ENCODE peak calls at places on chromosome 16, in seven cellular contexts. N, C, E, H, K, P and V are unnamed samples.
A peak's percentile ranks its signal among the peaks of the same experiment; 100 is the strongest.

GRCh38 chr16:66621973-66622372 is 17.5 kb downstream of the CMTM3 start:
- DNase-seq in K (no peak), N (no peak), H (peak; percentile 93), C (no peak), P (no peak), E (no peak), V (no peak)

GRCh38 chr16:9138731-9139501 is 47.5 kb downstream of the HAPSTR1 start:
- DNase-seq in P (peak; percentile 89), N (peak; percentile 58), K (peak; percentile 73), C (peak; percentile 58), E (peak; percentile 90), H (peak; percentile 44), V (peak; percentile 86)

GRCh38 chr16:58024673-58025350 is 742 bp upstream of the MMP15 start:
- DNase-seq in C (no peak), E (peak; percentile 73), P (peak; percentile 76), H (peak; percentile 91), N (no peak), K (peak; percentile 33), V (peak; percentile 84)

GRCh38 chr16:28321700-28322411 is 29.5 kb downstream of the SBK1 start:
- DNase-seq in K (peak; percentile 32), P (peak; percentile 70), E (peak; percentile 90), N (no peak), C (peak; percentile 9), H (no peak), V (peak; percentile 44)

GRCh38 chr16:28317040-28317880 is 24.9 kb downstream of the SBK1 start:
- DNase-seq in N (peak; percentile 59), P (peak; percentile 76), H (peak; percentile 38), C (peak; percentile 34), K (peak; percentile 61), E (peak; percentile 92), V (peak; percentile 71)

GRCh38 chr16:57187508-57187854 is 1.4 kb downstream of the RSPRY1 start:
- DNase-seq in H (no peak), P (no peak), N (no peak), C (no peak), E (no peak), K (no peak), V (no peak)

GRCh38 chr16:54931041-54931756 is 534 bp downstream of the IRX5 start:
- DNase-seq in H (no peak), P (peak; percentile 50), N (peak; percentile 21), E (peak; percentile 75), C (no peak), K (peak; percentile 37), V (peak; percentile 52)

GRCh38 chr16:4056161-4057105 is 59.8 kb downstream of the ADCY9 start:
- DNase-seq in H (no peak), K (no peak), C (no peak), E (no peak), P (no peak), N (no peak), V (no peak)

GRCh38 chr16:82263456-82264159 is 93.6 kb upstream of the MPHOSPH6 start:
- DNase-seq in E (peak; percentile 68), K (peak; percentile 50), C (peak; percentile 51), H (peak; percentile 26), N (peak; percentile 65), P (peak; percentile 61), V (peak; percentile 68)

GRCh38 chr16:1082266-1082951 is 9.9 kb downstream of the SSTR5 start:
- DNase-seq in E (no peak), N (no peak), H (no peak), K (peak; percentile 15), C (peak; percentile 12), P (no peak), V (no peak)

GRCh38 chr16:54407596-54407995 is 121.0 kb upstream of the IRX3 start:
- DNase-seq in K (no peak), C (peak; percentile 1), N (no peak), E (no peak), P (no peak), H (peak; percentile 10), V (no peak)

GRCh38 chr16:8251298-8251697 is 339.0 kb downstream of the TMEM114 start:
- DNase-seq in E (no peak), C (no peak), P (no peak), N (no peak), H (no peak), K (no peak), V (no peak)

GRCh38 chr16:4345439-4346204 is 5.5 kb downstream of the PAM16 start:
- DNase-seq in H (no peak), K (peak; percentile 70), N (no peak), P (no peak), C (no peak), E (no peak), V (no peak)

GRCh38 chr16:31250782-31251384 is 8.9 kb upstream of the ITGAM start:
- DNase-seq in N (no peak), C (no peak), K (no peak), P (no peak), E (no peak), H (no peak), V (no peak)

GRCh38 chr16:27436065-27436464 is 34.1 kb downstream of the IL21R start:
- DNase-seq in N (no peak), P (peak; percentile 9), H (no peak), E (peak; percentile 30), K (no peak), C (no peak), V (no peak)

GRCh38 chr16:88380619-88381018 is 2.1 kb upstream of the ZNF469 start:
- DNase-seq in N (no peak), H (no peak), P (no peak), E (no peak), C (no peak), K (no peak), V (no peak)

GRCh38 chr16:88379694-88380040 is 3.1 kb upstream of the ZNF469 start:
- DNase-seq in E (no peak), C (no peak), P (no peak), N (no peak), H (no peak), K (no peak), V (no peak)

GRCh38 chr16:88378836-88379693 is 3.7 kb upstream of the ZNF469 start:
- DNase-seq in P (no peak), H (no peak), K (no peak), N (no peak), E (no peak), C (peak; percentile 35), V (no peak)

GRCh38 chr16:88378401-88378800 is 4.4 kb upstream of the ZNF469 start:
- DNase-seq in N (no peak), E (no peak), K (no peak), P (no peak), H (no peak), C (no peak), V (no peak)

DNA sequence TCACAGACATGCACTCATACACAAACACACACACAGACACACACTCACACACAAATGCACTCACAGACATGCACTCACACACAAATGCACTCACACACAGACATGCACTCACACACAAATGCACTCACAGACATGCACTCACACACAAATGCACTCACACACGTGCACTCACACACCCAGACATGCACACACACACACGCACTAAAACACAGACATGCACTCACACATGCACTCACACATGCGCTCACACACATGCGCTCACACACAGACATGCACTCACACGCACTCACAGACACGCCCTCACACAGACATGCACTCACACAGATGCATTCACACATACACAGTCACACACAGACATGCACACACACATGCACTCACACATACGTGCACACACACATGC is 2.7 kb upstream of the ZNF469 start:
- DNase-seq in P (no peak), E (no peak), K (no peak), H (no peak), N (no peak), C (no peak), V (no peak)
- H3K23ac ChIP-seq in P (no peak overlapping the region), E (no peak overlapping the region), K (no peak overlapping the region), H (peak overlapping the region; percentile 47), N (no peak overlapping the region), C (no peak overlapping the region), V (no peak overlapping the region)

GRCh38 chr16:84631153-84631466 is 13.2 kb upstream of the COTL1 start:
- DNase-seq in K (no peak), E (no peak), N (no peak), C (no peak), P (no peak), H (no peak), V (no peak)
- H3K23ac ChIP-seq in K (no peak overlapping the region), E (no peak overlapping the region), N (no peak overlapping the region), C (no peak overlapping the region), P (no peak overlapping the region), H (no peak overlapping the region), V (no peak overlapping the region)

GRCh38 chr16:14489460-14489859 is 140.6 kb downstream of the PARN start:
- DNase-seq in H (peak; percentile 6), P (peak; percentile 51), E (no peak), N (no peak), C (peak; percentile 15), K (peak; percentile 61), V (peak; percentile 85)

GRCh38 chr16:14491831-14492529 is 138.1 kb downstream of the PARN start:
- DNase-seq in C (no peak), N (no peak), P (no peak), K (no peak), E (no peak), H (no peak), V (no peak)

GRCh38 chr16:14492614-14493013 is 137.4 kb downstream of the PARN start:
- DNase-seq in H (no peak), N (no peak), C (no peak), P (no peak), K (no peak), E (no peak), V (no peak)

GRCh38 chr16:14487579-14487978 is 142.5 kb downstream of the PARN start:
- DNase-seq in K (no peak), N (no peak), C (no peak), P (no peak), H (no peak), E (no peak), V (peak; percentile 26)

GRCh38 chr16:14490281-14490680 is 139.8 kb downstream of the PARN start:
- DNase-seq in C (no peak), H (no peak), N (no peak), K (no peak), E (no peak), P (no peak), V (no peak)
- H3K23ac ChIP-seq in C (no peak overlapping the region), H (peak overlapping the region; percentile 18), N (no peak overlapping the region), K (no peak overlapping the region), E (no peak overlapping the region), P (no peak overlapping the region), V (peak overlapping the region; percentile 30)

GRCh38 chr16:12201216-12201615 is 224.7 kb downstream of the SNX29 start:
- DNase-seq in E (no peak), H (no peak), N (no peak), P (no peak), C (peak; percentile 62), K (no peak), V (no peak)

GRCh38 chr16:12199524-12199923 is 223.0 kb downstream of the SNX29 start:
- DNase-seq in P (no peak), N (no peak), H (no peak), C (no peak), E (no peak), K (no peak), V (no peak)

GRCh38 chr16:12191102-12191501 is 214.6 kb downstream of the SNX29 start:
- DNase-seq in C (no peak), K (no peak), E (no peak), H (no peak), N (no peak), P (no peak), V (no peak)

GRCh38 chr16:12193688-12194087 is 217.2 kb downstream of the SNX29 start:
- DNase-seq in P (no peak), H (no peak), K (no peak), E (no peak), N (no peak), C (no peak), V (no peak)

DNA sequence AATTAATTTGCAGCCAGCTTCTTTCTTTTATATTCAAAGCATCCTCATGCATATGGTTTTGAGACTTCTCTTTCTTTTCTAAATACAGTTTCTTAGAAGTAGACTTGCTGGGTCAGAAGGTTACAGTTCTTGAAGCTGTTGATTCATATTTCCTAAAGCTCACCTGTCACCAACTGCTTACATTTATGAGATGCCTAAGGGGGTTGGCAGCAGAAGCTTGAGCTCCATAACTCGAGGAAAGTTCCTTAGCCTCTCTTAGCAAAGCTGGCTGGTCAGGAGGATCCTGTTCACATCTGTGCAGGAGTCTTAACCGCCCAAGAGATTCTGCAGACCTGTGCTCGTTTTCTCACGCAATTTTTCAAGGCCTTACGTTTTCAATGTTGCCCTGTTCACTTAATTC is 218.8 kb downstream of the SNX29 start:
- DNase-seq in P (no peak), K (no peak), N (no peak), C (no peak), E (no peak), H (no peak), V (no peak)
- H3K23ac ChIP-seq in P (no peak overlapping the region), K (no peak overlapping the region), N (no peak overlapping the region), C (no peak overlapping the region), E (no peak overlapping the region), H (no peak overlapping the region), V (no peak overlapping the region)